ENCODE peak calls at places on chromosomes 16 and 17, in four cellular contexts. R is ascending aorta, X is frontal cortex, V is right cardiac atrium. M is an unnamed sample.
A peak's percentile ranks its signal among the peaks of the same experiment; 100 is the strongest.

GRCh38 chr17:75370288-75370687 is 35.2 kb downstream of the GRB2 start:
- DNase-seq in V (peak; percentile 63), R (no peak), X (peak; percentile 22), M (no peak)

GRCh38 chr16:9114112-9114511 is 22.7 kb downstream of the HAPSTR1 start:
- DNase-seq in V (no peak), X (no peak), R (no peak), M (no peak)

GRCh38 chr17:40777459-40777858 is 4.9 kb downstream of the KRT27 start:
- DNase-seq in X (no peak), V (no peak), R (no peak), M (no peak)

GRCh38 chr17:38357488-38358123 is 6.0 kb downstream of the SOCS7 start:
- DNase-seq in X (no peak), R (no peak), V (no peak), M (no peak)

GRCh38 chr17:1039511-1040215 is 42.7 kb downstream of the TIMM22 start:
- DNase-seq in V (peak; percentile 93), X (peak; percentile 76), R (peak; percentile 62), M (no peak)

GRCh38 chr17:10616502-10617119 is 40.5 kb downstream of the MYH3 start:
- DNase-seq in X (peak; percentile 62), V (peak; percentile 86), R (no peak), M (peak; percentile 79)

GRCh38 chr17:43881176-43881575 is 26.2 kb downstream of the MPP2 start:
- DNase-seq in X (no peak), V (no peak), R (no peak), M (no peak)

GRCh38 chr16:20674684-20675487 is 22.6 kb downstream of the ACSM1 start:
- DNase-seq in V (peak; percentile 45), X (no peak), R (no peak), M (no peak)

GRCh38 chr17:39813631-39814030 is 50.5 kb downstream of the IKZF3 start:
- DNase-seq in V (no peak), X (no peak), R (no peak), M (no peak)

GRCh38 chr16:17275076-17275732 is 195.6 kb downstream of the XYLT1 start:
- DNase-seq in R (no peak), X (no peak), V (no peak), M (no peak)

GRCh38 chr16:60031751-60032150 is 1297.6 kb upstream of the GOT2 start:
- DNase-seq in X (no peak), V (no peak), R (no peak), M (no peak)

GRCh38 chr17:80847506-80848230 is 144.0 kb upstream of the CHMP6 start:
- DNase-seq in V (peak; percentile 37), R (no peak), X (no peak), M (no peak)

GRCh38 chr17:81239714-81240555 is 817 bp downstream of the NDUFAF8 start:
- DNase-seq in V (no peak), X (no peak), R (no peak), M (peak; percentile 76)

GRCh38 chr16:21162661-21163151 is 4.2 kb downstream of the LDAF1 start:
- DNase-seq in V (peak; percentile 84), X (no peak), R (no peak), M (no peak)

GRCh38 chr16:1318268-1318545 is 8.8 kb downstream of the UBE2I start:
- DNase-seq in V (peak; percentile 46), R (no peak), X (no peak), M (no peak)

GRCh38 chr17:68768804-68769203 is 167.6 kb upstream of the FAM20A start:
- DNase-seq in R (no peak), V (no peak), X (no peak), M (no peak)